ENCODE peak calls at places on chromosomes 5 and 9, in ten cellular contexts. Z is thoracic aorta; J is CD4-positive, CD25-positive, alpha-beta regulatory T cell; Y is neuronal stem cell; G is upper lobe of left lung; W is aorta; A is heart right ventricle; P is HepG2; C is mesenchymal stem cell; F is Peyer's patch. D is an unnamed sample. For H3K4me1, the result is how much of the 10 kb centered on the place peaks cover.

GRCh38 chr9:135655317-135656003 is 7.6 kb upstream of the LCN9 start:
- DNase-seq in C (no peak), G (peak), Z (no peak), P (no peak), W (no peak), F (no peak), J (no peak), Y (no peak), A (no peak), D (no peak)

GRCh38 chr5:95822038-95822407 is 503 bp downstream of the GLRX start:
- DNase-seq in F (peak), G (peak), Z (no peak), J (no peak), P (no peak), A (peak), C (peak), Y (peak), W (peak), D (no peak)

GRCh38 chr5:81302596-81302995 is 1.2 kb downstream of the ZCCHC9 start:
- DNase-seq in J (no peak), Y (no peak), W (no peak), G (no peak), A (no peak), F (no peak), C (peak), Z (no peak), P (peak), D (no peak)

GRCh38 chr9:109403766-109404320 is 83.0 kb upstream of the EPB41L4B start:
- DNase-seq in F (no peak), W (no peak), P (no peak), A (no peak), Y (no peak), Z (no peak), G (no peak), J (no peak), C (no peak), D (no peak)

GRCh38 chr9:72149231-72149975 is at the start of gene GDA:
- DNase-seq in J (no peak), W (peak), F (no peak), Y (peak), A (no peak), Z (no peak), P (no peak), C (no peak), G (peak), D (no peak)

GRCh38 chr5:93277001-93277400 is 304.0 kb downstream of the NR2F1-AS1 start:
- DNase-seq in P (no peak), W (no peak), F (no peak), Y (no peak), J (no peak), G (no peak), A (no peak), Z (no peak), C (no peak), D (no peak)

GRCh38 chr5:136285501-136285900 is 79.8 kb downstream of the TRPC7 start:
- DNase-seq in Y (no peak), C (peak), W (no peak), J (no peak), F (no peak), Z (no peak), P (no peak), A (no peak), G (no peak), D (no peak)

GRCh38 chr5:64269164-64269563 is 103.5 kb downstream of the RNF180 start:
- DNase-seq in F (no peak), J (no peak), C (no peak), P (no peak), W (no peak), Z (no peak), G (no peak), A (no peak), Y (no peak), D (no peak)

GRCh38 chr5:35089688-35090314 is 42.1 kb upstream of the AGXT2 start:
- DNase-seq in W (no peak), Y (peak), F (peak), C (peak), G (no peak), A (no peak), J (peak), P (peak), Z (no peak), D (no peak)

DNA sequence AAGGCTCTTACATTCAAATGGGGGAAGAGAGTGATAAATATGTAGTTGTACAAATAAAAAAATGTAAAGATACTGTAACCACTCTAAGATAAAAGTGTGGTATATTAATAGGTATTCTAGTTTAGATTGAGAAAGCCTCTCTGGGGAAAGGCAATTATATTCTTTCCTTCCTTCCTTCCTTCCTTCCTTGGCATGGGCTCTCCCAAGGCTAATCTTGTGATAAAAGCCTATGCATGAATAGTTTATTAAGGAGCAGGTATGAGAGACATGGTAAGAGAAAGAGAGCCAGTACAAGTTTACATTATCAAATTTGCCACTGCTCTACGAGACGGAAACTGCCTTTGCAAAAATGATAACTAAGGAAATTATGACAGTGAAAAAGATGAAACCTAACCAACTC is 588.8 kb downstream of the PRELID2 start:
- DNase-seq in G (no peak), F (no peak), J (no peak), Y (no peak), W (no peak), Z (no peak), C (no peak), P (no peak), A (no peak), D (no peak)
- H3K4me1 ChIP-seq in G (under half), F (under half), J (under half), Y (under half), W (under half), Z (under half), C (under half), P (under half), A (under half), D (under half)

GRCh38 chr5:170311856-170312405 is 14.4 kb upstream of the LCP2 start:
- DNase-seq in A (no peak), C (no peak), G (no peak), W (no peak), Y (no peak), F (no peak), Z (no peak), J (no peak), P (no peak), D (no peak)
- H3K27ac ChIP-seq in A (no peak), C (no peak), G (peak), W (no peak), Y (no peak), F (peak), Z (no peak), J (peak), P (no peak), D (peak)

DNA sequence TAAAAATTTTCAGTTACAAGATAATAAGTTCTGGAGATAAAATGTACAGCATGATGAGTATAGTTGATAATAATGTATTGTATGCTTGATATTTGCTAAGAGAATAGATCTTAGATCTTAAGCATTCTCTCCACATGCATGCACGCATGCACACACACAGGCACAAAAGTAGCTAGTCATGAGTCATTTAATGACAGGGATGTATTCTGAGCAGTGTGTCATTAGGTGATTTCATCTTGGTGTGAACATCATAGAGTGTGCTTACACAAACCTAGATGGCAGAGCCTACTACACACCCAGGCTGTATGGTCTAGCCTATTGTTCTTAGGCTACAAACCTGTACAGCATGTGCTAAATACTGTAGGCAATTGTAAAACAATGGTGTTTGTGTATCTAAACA is 124.2 kb downstream of the PTTG1 start:
- DNase-seq in C (no peak), Y (no peak), A (no peak), J (no peak), F (no peak), P (no peak), Z (no peak), G (no peak), W (no peak), D (no peak)
- H3K4me1 ChIP-seq in C (under half), Y (under half), A (under half), J (under half), F (under half), P (under half), Z (under half), G (under half), W (under half), D (under half)

GRCh38 chr5:39482098-39482497 is 57.3 kb upstream of the DAB2 start:
- DNase-seq in W (no peak), P (no peak), C (no peak), A (no peak), F (no peak), J (no peak), G (no peak), Y (no peak), Z (no peak), D (no peak)
- H3K27ac ChIP-seq in W (no peak), P (no peak), C (no peak), A (no peak), F (no peak), J (no peak), G (no peak), Y (no peak), Z (no peak), D (no peak)

DNA sequence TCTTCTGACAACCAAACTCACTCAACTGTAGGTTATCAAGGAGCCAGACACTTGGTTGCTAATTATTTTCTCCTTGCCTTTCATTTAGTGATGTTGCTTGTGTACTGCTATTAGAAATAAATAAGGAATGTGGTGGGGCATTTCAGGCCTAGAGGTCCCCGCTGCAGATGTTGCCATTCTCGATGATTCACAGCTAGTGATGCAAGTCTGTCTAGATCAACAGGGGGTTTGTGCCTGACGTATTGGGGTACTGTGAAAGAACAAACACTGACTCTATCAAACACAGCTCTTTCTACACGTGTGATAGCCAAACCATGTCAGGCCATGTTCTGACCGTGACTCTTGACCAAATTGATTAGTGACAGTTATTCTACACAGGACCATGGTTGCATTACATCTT is 144.7 kb downstream of the OSTF1 start:
- DNase-seq in Y (no peak), A (no peak), Z (no peak), C (no peak), W (no peak), P (no peak), G (no peak), F (no peak), J (no peak), D (no peak)
- H3K4me1 ChIP-seq in Y (under half), A (under half), Z (under half), C (under half), W (under half), P (under half), G (under half), F (under half), J (under half), D (under half)

DNA sequence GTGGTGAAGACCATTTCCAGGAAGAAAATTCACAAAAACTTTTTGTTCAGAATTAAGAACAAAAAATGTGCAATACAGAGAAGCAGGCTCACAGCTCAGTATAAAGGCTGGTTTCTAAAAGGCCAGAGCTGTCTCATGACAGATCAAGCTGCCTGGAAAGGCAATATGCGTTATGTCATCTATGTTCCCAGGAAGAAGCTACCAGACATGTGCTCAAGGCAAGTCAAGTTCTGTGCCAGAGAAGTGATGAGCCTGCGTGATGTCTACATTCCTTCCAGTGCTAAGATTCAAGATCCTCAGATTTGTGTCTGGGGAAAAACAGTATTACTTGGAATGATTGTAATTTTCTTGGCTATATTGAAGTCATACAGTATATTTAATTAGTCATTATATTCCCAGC is 104.3 kb downstream of the PDE4D start:
- DNase-seq in A (no peak), G (no peak), C (peak), P (no peak), W (no peak), J (no peak), F (no peak), Y (no peak), Z (no peak), D (no peak)
- H3K27ac ChIP-seq in A (no peak), G (no peak), C (no peak), P (no peak), W (no peak), J (no peak), F (no peak), Y (no peak), Z (no peak), D (no peak)

DNA sequence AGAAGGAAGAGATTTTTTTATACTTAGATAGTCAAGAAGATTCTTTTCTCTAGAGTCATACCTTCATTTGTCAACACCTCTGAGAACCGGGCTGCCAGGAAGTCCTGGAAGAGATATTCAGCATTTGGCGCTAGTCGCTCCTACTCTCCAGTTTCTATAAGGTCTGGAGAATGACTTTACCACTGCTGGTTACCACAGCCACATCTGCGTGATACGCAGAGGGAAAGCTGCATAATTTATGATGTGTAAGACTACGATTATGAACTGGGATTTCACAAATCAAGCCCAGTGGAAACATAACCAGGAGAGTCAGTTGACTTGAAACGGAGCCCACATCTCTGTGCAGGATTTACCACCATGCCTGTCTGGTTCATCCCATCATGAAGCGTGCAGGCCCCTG is 72.7 kb downstream of the FGF1 start:
- DNase-seq in C (no peak), P (no peak), F (no peak), Z (no peak), A (no peak), J (no peak), W (no peak), G (no peak), Y (no peak), D (no peak)
- H3K4me1 ChIP-seq in C (under half), P (under half), F (under half), Z (under half), A (under half), J (under half), W (under half), G (under half), Y (under half), D (under half)

GRCh38 chr9:115378758-115379157 is 260.8 kb upstream of the TNC start:
- DNase-seq in F (no peak), W (no peak), C (no peak), A (no peak), J (no peak), P (no peak), Y (no peak), Z (no peak), G (no peak), D (no peak)
- H3K27ac ChIP-seq in F (no peak), W (no peak), C (no peak), A (no peak), J (no peak), P (no peak), Y (no peak), Z (no peak), G (no peak), D (no peak)

D was measured in effector memory CD4-positive, alpha-beta T cell.